ENCODE peak calls at places on chromosomes 13 and 19, in ten cellular contexts. L, B, D, R, A, W, X, E, Q and S are unnamed samples.

GRCh38 chr19:17996826-17997316 is 11.1 kb upstream of the ARRDC2 start:
- DNase-seq in X (peak; percentile 91), D (peak; percentile 52), Q (peak; percentile 84), B (peak; percentile 83), A (peak; percentile 84), W (peak; percentile 84), L (peak; percentile 71), E (peak; percentile 80), R (peak; percentile 89), S (peak; percentile 71)

GRCh38 chr19:932647-933552 is 7.1 kb downstream of the ARID3A start:
- DNase-seq in E (peak; percentile 85), A (peak; percentile 50), D (peak; percentile 94), R (peak; percentile 33), L (peak; percentile 73), X (peak; percentile 71), Q (peak; percentile 84), W (peak; percentile 41), B (no peak), S (peak; percentile 48)

GRCh38 chr19:46015961-46016425 is 6.9 kb downstream of the PGLYRP1 start:
- DNase-seq in X (no peak), W (peak; percentile 19), Q (no peak), D (no peak), A (no peak), B (peak; percentile 35), L (peak; percentile 34), R (no peak), E (peak; percentile 7), S (no peak)

GRCh38 chr19:18762125-18763023 is 28.7 kb downstream of the COMP start:
- DNase-seq in A (no peak), X (peak; percentile 98), R (peak; percentile 78), D (no peak), Q (peak; percentile 77), L (no peak), E (no peak), W (no peak), B (no peak), S (peak; percentile 85)

GRCh38 chr19:38213911-38214625 is 10.0 kb downstream of the DPF1 start:
- DNase-seq in A (no peak), Q (no peak), X (no peak), L (peak; percentile 80), E (peak; percentile 64), B (no peak), R (no peak), W (no peak), D (peak; percentile 61), S (peak; percentile 36)

GRCh38 chr19:13118424-13119193 is 545 bp downstream of the NACC1 start:
- DNase-seq in Q (peak; percentile 55), A (no peak), W (no peak), L (peak; percentile 71), X (peak; percentile 52), D (peak; percentile 31), B (peak; percentile 44), E (peak; percentile 80), R (peak; percentile 69), S (peak; percentile 60)

GRCh38 chr19:34325181-34325580 is 39.8 kb upstream of the GPI start:
- DNase-seq in D (no peak), W (no peak), B (no peak), A (no peak), E (no peak), Q (no peak), R (no peak), X (no peak), L (no peak), S (no peak)

GRCh38 chr13:100597253-100597652 is 8.7 kb upstream of the GGACT start:
- DNase-seq in Q (no peak), D (peak; percentile 17), L (no peak), W (no peak), A (no peak), B (no peak), R (no peak), E (no peak), X (no peak), S (no peak)

GRCh38 chr13:80441968-80442367 is 101.0 kb upstream of the SPRY2 start:
- DNase-seq in L (no peak), Q (no peak), E (peak; percentile 74), W (no peak), R (no peak), D (no peak), B (no peak), A (no peak), X (no peak), S (no peak)

GRCh38 chr19:18093439-18094161 is 4.0 kb upstream of the MAST3 start:
- DNase-seq in E (peak; percentile 49), R (no peak), Q (no peak), D (peak; percentile 20), A (no peak), B (peak; percentile 54), W (no peak), L (no peak), X (no peak), S (peak; percentile 65)

DNA sequence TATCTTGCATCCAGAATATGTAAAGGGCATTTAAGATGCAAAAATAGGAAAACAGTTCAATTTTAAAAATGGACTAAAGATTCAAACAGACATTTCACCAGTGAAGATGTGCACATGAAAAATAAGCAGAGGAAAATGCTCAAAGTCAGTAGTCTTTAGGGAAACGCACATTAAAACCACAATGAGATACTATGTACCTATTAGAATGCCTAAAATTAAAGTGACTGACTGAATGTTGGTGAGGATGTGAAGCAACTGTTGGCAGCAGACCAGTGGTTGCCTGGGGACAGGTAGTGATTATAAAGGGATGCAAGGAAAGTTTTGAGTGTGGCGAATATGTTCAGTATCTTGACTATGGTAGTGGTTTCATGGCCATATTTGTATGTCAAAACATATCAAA is 75.2 kb downstream of the DGKH start:
- DNase-seq in W (no peak), D (no peak), B (no peak), Q (no peak), E (no peak), A (no peak), R (no peak), L (no peak), X (no peak), S (peak; percentile 17)
- H3K4me3 ChIP-seq in W (no peak overlapping the region), D (no peak overlapping the region), B (no peak overlapping the region), Q (no peak overlapping the region), E (no peak overlapping the region), A (no peak overlapping the region), R (no peak overlapping the region), L (no peak overlapping the region), X (no peak overlapping the region), S (no peak overlapping the region)

DNA sequence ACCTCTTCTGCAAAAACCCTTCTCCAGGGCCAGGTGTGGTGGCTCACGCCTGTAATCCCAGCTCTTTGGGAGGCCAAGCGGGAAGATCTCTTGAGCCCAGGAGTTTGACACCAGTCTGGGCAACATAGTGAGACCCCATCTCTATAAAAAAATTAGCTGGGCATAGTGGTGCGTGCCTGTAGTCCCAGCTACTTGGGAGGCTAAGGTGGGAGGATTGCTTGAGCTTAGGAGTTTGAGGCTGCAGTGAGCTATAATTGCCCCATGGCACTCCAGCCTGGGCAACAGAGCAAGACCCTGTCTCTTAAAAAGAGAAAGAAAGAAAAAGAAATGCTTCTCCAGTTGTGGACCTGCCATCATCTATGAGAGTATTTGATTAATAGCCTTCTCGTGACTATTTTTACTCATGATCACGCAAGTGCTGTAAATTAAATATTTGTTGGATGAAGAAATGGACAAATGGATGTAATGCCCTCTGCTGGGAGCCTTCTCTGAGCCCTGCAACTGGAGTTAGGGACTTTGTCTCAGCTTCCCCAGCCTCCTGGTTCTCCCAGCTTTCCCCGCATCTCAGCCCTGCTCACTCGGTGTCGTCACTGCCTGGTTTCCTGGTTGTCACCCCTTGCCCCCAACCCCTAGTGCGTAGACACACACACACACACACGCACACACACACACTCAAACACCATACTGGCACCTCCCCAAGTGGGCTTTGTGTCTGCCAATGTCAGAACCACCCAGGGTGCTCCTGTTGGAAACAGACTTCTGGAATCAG is 12.2 kb downstream of the WIZ start:
- DNase-seq in X (peak; percentile 35), Q (no peak), E (no peak), A (no peak), L (no peak), D (peak; percentile 74), B (no peak), W (no peak), R (peak; percentile 13), S (no peak)
- TF ChIP-seq CTCF in X (no peak), Q (no peak), E (no peak), A (peak; percentile 41), L (no peak), D (peak; percentile 51), B (no peak), W (no peak), R (peak; percentile 11), S (no peak)

DNA sequence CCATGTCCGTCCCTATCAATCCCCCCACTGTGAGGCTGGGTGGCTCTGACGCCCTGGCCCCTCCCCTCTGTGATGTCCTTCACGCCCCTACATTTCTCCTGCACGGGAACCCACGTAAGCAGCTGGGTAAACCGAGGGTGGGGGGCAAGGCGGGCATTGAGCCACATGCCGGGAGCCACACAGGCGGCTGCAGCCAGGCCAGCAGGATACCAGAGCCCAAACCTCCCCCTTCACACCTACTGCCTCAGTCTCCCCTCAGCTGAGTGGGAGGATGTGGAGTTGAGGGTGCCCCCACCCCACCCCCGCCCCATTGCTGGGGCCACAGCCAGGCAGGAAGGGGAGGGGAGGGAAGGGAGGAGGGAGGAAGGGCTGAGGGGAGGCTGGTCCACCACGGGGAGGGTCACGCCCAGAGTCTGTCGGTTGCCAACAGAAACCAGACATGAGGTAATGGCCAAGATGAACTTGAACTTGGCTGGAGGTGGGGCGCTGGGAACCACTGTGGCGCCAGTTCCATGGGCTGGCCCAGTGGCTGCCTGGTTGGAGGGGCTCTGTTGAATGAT is 20.9 kb downstream of the SMIM24 start:
- DNase-seq in B (no peak), X (peak; percentile 62), R (peak; percentile 90), A (peak; percentile 94), E (no peak), Q (peak; percentile 95), D (peak; percentile 94), W (no peak), L (no peak), S (no peak)
- H3K4me3 ChIP-seq in B (no peak overlapping the region), X (no peak overlapping the region), R (no peak overlapping the region), A (peak overlapping the region; percentile 24), E (no peak overlapping the region), Q (peak overlapping the region; percentile 33), D (no peak overlapping the region), W (no peak overlapping the region), L (no peak overlapping the region), S (no peak overlapping the region)

GRCh38 chr19:3463959-3464796 is 16.1 kb downstream of the SMIM24 start:
- DNase-seq in B (no peak), A (no peak), X (no peak), E (no peak), D (no peak), L (no peak), Q (no peak), W (no peak), R (no peak), S (no peak)

GRCh38 chr19:3465552-3465951 is 14.8 kb downstream of the SMIM24 start:
- DNase-seq in Q (no peak), E (no peak), B (no peak), A (no peak), X (no peak), W (no peak), R (no peak), D (no peak), L (no peak), S (no peak)

GRCh38 chr19:3464797-3465235 is 15.5 kb downstream of the SMIM24 start:
- DNase-seq in Q (no peak), W (no peak), E (no peak), A (no peak), B (no peak), X (no peak), L (no peak), R (peak; percentile 63), D (no peak), S (no peak)

GRCh38 chr19:3459965-3460582 is 20.3 kb downstream of the SMIM24 start:
- DNase-seq in R (no peak), W (no peak), D (no peak), X (no peak), A (no peak), E (no peak), B (no peak), L (no peak), Q (no peak), S (no peak)

GRCh38 chr19:3463039-3463958 is 17.0 kb downstream of the SMIM24 start:
- DNase-seq in A (no peak), W (no peak), X (no peak), B (no peak), R (no peak), E (no peak), L (no peak), D (no peak), Q (no peak), S (no peak)
- TF ChIP-seq CTCF in A (no peak), W (no peak), X (no peak), B (no peak), R (no peak), E (no peak), L (no peak), D (no peak), Q (no peak), S (no peak)